ENCODE peak calls at places on chromosomes 1 and 21, in eight cellular contexts. K, A, D, Z, N, Y, S and V are unnamed samples.

GRCh38 chr1:167630568-167631385 is 745 bp downstream of the RCSD1 start:
- DNase-seq in K (no peak), A (no peak), D (no peak), Z (no peak), N (no peak), Y (no peak), S (no peak), V (no peak)

GRCh38 chr21:20004353-20004752 is 993.9 kb upstream of the NCAM2 start:
- DNase-seq in K (no peak), A (no peak), D (no peak), Z (peak), N (no peak), Y (no peak), S (peak), V (no peak)

GRCh38 chr1:181127898-181128453 is 39.5 kb downstream of the IER5 start:
- DNase-seq in K (peak), A (no peak), D (no peak), Z (no peak), N (no peak), Y (no peak), S (no peak), V (no peak)

GRCh38 chr1:8708259-8708658 is 109.2 kb downstream of the RERE start:
- DNase-seq in K (no peak), A (no peak), D (no peak), Z (no peak), N (no peak), Y (no peak), S (no peak), V (no peak)

GRCh38 chr1:49765034-49765433 is 258.7 kb downstream of the AGBL4 start:
- DNase-seq in K (no peak), A (no peak), D (no peak), Z (no peak), N (no peak), Y (no peak), S (peak), V (no peak)

GRCh38 chr1:75328691-75329090 is 194.5 kb downstream of the LHX8 start:
- DNase-seq in K (no peak), A (no peak), D (peak), Z (no peak), N (no peak), Y (no peak), S (peak), V (no peak)

GRCh38 chr1:163074716-163075284 is 5.6 kb downstream of the RGS4 start:
- DNase-seq in K (no peak), A (no peak), D (no peak), Z (no peak), N (no peak), Y (no peak), S (no peak), V (no peak)

GRCh38 chr1:206835186-206835585 is 30.2 kb upstream of the IL20 start:
- DNase-seq in K (no peak), A (no peak), D (no peak), Z (no peak), N (no peak), Y (no peak), S (no peak), V (no peak)

GRCh38 chr1:36178479-36179219 is 22.7 kb downstream of the MAP7D1 start:
- DNase-seq in K (no peak), A (no peak), D (peak), Z (no peak), N (no peak), Y (peak), S (peak), V (no peak)

GRCh38 chr1:169899519-169900217 is 6.0 kb upstream of the SCYL3 start:
- DNase-seq in K (no peak), A (no peak), D (no peak), Z (no peak), N (no peak), Y (no peak), S (peak), V (peak)

GRCh38 chr1:93967276-93967675 is 58.0 kb upstream of the GCLM start:
- DNase-seq in K (no peak), A (peak), D (no peak), Z (peak), N (peak), Y (no peak), S (no peak), V (no peak)

GRCh38 chr1:40039245-40039756 is 1.2 kb upstream of the CAP1 start:
- DNase-seq in K (peak), A (no peak), D (no peak), Z (peak), N (no peak), Y (no peak), S (peak), V (no peak)

GRCh38 chr1:12739613-12740012 is 6.4 kb upstream of the CFAP107 start:
- DNase-seq in K (no peak), A (no peak), D (no peak), Z (no peak), N (no peak), Y (no peak), S (no peak), V (no peak)

GRCh38 chr1:64240209-64240608 is 36.8 kb downstream of the UBE2U start:
- DNase-seq in K (peak), A (no peak), D (no peak), Z (no peak), N (peak), Y (peak), S (peak), V (no peak)

GRCh38 chr21:36966066-36966845 is at the start of gene HLCS:
- DNase-seq in K (peak), A (peak), D (peak), Z (peak), N (peak), Y (peak), S (peak), V (no peak)

GRCh38 chr1:237748192-237748591 is 142.5 kb downstream of the ZP4 start:
- DNase-seq in K (no peak), A (no peak), D (no peak), Z (no peak), N (no peak), Y (no peak), S (peak), V (no peak)

GRCh38 chr1:43277116-43277876 is 7.5 kb downstream of the TMEM125 start:
- DNase-seq in K (no peak), A (no peak), D (no peak), Z (no peak), N (no peak), Y (no peak), S (no peak), V (no peak)

GRCh38 chr1:79551321-79551720 is 544.8 kb upstream of the ADGRL4 start:
- DNase-seq in K (peak), A (peak), D (no peak), Z (no peak), N (peak), Y (no peak), S (no peak), V (no peak)

GRCh38 chr1:104132386-104132973 is 382.8 kb downstream of the AMY1C start:
- DNase-seq in K (peak), A (no peak), D (peak), Z (no peak), N (peak), Y (peak), S (peak), V (no peak)

GRCh38 chr1:116666747-116667576 is 571 bp downstream of the IGSF3 start:
- DNase-seq in K (no peak), A (no peak), D (peak), Z (no peak), N (no peak), Y (peak), S (peak), V (no peak)

GRCh38 chr1:200483491-200484143 is 73.8 kb upstream of the ZNF281 start:
- DNase-seq in K (peak), A (peak), D (peak), Z (peak), N (peak), Y (peak), S (peak), V (peak)

GRCh38 chr1:110765640-110766335 is 91.0 kb upstream of the KCNA3 start:
- DNase-seq in K (peak), A (peak), D (peak), Z (peak), N (peak), Y (peak), S (peak), V (peak)

GRCh38 chr1:178684111-178684510 is 40.9 kb upstream of the RALGPS2 start:
- DNase-seq in K (no peak), A (peak), D (no peak), Z (no peak), N (peak), Y (no peak), S (no peak), V (no peak)

GRCh38 chr21:45415943-45416611 is 11.1 kb downstream of the COL18A1 start:
- DNase-seq in K (no peak), A (no peak), D (no peak), Z (no peak), N (no peak), Y (peak), S (no peak), V (no peak)

GRCh38 chr1:214563881-214564280 is 12.5 kb upstream of the PTPN14 start:
- DNase-seq in K (peak), A (no peak), D (no peak), Z (no peak), N (no peak), Y (no peak), S (no peak), V (no peak)

GRCh38 chr1:214553142-214553710 is 1.8 kb upstream of the PTPN14 start:
- DNase-seq in K (no peak), A (no peak), D (no peak), Z (peak), N (no peak), Y (no peak), S (peak), V (no peak)

GRCh38 chr1:214559079-214559478 is 7.7 kb upstream of the PTPN14 start:
- DNase-seq in K (no peak), A (no peak), D (no peak), Z (no peak), N (no peak), Y (no peak), S (no peak), V (no peak)

GRCh38 chr1:214552174-214552608 is 789 bp upstream of the PTPN14 start:
- DNase-seq in K (peak), A (peak), D (peak), Z (peak), N (peak), Y (peak), S (peak), V (peak)

DNA sequence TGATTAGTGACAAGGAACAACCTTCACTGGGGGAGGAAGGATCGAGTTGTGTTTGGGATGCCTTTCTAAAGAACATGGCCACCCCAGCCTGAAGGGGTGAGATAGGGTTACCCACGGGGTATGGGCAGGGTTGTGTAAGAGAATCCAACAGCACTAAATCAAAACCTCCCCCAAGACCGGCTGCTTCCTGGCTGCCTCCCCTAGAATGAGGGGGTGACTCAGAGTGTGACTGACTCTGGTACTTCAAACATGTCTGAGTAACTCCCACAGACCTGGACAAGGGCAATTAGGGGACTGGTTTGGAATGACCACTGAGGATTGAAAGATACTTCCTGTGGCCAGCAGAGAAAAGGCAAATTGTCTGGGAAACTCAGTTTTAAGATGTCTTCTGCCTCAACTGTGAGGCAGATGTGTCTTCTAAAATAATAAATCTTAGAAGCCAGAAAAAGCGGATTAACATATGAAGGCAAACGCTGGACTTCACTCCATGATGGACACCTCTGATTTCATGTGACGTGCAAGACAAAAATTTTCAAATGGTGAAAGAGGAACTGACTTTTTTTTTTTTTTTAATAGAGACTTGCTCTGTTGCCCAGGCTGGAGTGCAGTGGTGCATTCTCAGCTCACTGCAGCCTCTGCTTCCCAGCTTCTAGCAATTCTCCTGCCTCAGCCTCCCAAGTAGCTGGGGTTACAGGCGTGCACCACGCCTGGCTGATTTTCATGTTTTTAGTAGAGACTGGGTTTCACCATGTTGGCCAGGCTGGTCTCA is 6.8 kb upstream of the PTPN14 start:
- DNase-seq in K (peak), A (peak), D (no peak), Z (peak), N (peak), Y (no peak), S (no peak), V (no peak)
- H3K4me2 ChIP-seq in K (peak), A (peak), D (no peak), Z (no peak), N (peak), Y (no peak), S (no peak), V (peak)

GRCh38 chr1:20620005-20620404 is 13.3 kb upstream of the PINK1 start:
- DNase-seq in K (no peak), A (no peak), D (no peak), Z (no peak), N (no peak), Y (no peak), S (no peak), V (no peak)

GRCh38 chr1:20616468-20617156 is 16.6 kb upstream of the PINK1 start:
- DNase-seq in K (peak), A (no peak), D (no peak), Z (no peak), N (peak), Y (no peak), S (no peak), V (no peak)

GRCh38 chr1:20618550-20618949 is 14.7 kb upstream of the PINK1 start:
- DNase-seq in K (no peak), A (no peak), D (no peak), Z (no peak), N (no peak), Y (peak), S (no peak), V (no peak)

GRCh38 chr1:20615946-20616345 is 17.3 kb upstream of the PINK1 start:
- DNase-seq in K (no peak), A (no peak), D (no peak), Z (no peak), N (no peak), Y (no peak), S (no peak), V (no peak)

GRCh38 chr1:20617157-20617487 is 16.1 kb upstream of the PINK1 start:
- DNase-seq in K (no peak), A (no peak), D (no peak), Z (no peak), N (no peak), Y (no peak), S (no peak), V (no peak)
- H3K4me2 ChIP-seq in K (no peak), A (no peak), D (no peak), Z (no peak), N (no peak), Y (no peak), S (no peak), V (no peak)

DNA sequence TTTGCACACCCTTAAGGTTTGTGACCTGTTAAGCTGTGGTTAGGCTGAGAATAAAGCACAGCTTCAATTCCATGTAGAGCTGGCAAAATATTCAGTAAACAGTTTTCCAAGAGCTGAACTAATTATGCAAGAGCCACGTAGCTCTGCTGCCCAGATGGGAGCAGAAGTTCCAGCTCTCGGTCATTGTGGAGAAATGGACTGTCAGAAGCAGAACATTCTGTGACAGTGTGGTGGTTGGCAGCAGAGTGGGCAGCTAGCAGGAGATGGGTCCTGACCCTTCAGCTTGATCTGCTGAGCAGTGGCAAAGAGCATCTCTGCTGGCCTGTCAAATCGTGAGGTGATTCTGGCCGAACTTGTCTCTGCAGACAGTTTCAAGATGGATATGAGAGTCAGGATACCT is 23.2 kb downstream of the RHOU start:
- DNase-seq in K (no peak), A (no peak), D (no peak), Z (no peak), N (no peak), Y (no peak), S (no peak), V (no peak)
- H3K4me2 ChIP-seq in K (no peak), A (no peak), D (no peak), Z (no peak), N (no peak), Y (no peak), S (no peak), V (no peak)

GRCh38 chr1:1136547-1137230 is 20.8 kb upstream of the C1orf159 start:
- DNase-seq in K (no peak), A (no peak), D (peak), Z (no peak), N (no peak), Y (peak), S (no peak), V (no peak)

GRCh38 chr1:1135339-1136111 is 19.6 kb upstream of the C1orf159 start:
- DNase-seq in K (no peak), A (no peak), D (peak), Z (no peak), N (peak), Y (no peak), S (peak), V (no peak)

GRCh38 chr1:1134300-1134961 is 18.5 kb upstream of the C1orf159 start:
- DNase-seq in K (no peak), A (no peak), D (no peak), Z (no peak), N (no peak), Y (no peak), S (no peak), V (no peak)

GRCh38 chr1:1140673-1141072 is 24.8 kb upstream of the C1orf159 start:
- DNase-seq in K (no peak), A (no peak), D (no peak), Z (no peak), N (no peak), Y (no peak), S (no peak), V (no peak)

DNA sequence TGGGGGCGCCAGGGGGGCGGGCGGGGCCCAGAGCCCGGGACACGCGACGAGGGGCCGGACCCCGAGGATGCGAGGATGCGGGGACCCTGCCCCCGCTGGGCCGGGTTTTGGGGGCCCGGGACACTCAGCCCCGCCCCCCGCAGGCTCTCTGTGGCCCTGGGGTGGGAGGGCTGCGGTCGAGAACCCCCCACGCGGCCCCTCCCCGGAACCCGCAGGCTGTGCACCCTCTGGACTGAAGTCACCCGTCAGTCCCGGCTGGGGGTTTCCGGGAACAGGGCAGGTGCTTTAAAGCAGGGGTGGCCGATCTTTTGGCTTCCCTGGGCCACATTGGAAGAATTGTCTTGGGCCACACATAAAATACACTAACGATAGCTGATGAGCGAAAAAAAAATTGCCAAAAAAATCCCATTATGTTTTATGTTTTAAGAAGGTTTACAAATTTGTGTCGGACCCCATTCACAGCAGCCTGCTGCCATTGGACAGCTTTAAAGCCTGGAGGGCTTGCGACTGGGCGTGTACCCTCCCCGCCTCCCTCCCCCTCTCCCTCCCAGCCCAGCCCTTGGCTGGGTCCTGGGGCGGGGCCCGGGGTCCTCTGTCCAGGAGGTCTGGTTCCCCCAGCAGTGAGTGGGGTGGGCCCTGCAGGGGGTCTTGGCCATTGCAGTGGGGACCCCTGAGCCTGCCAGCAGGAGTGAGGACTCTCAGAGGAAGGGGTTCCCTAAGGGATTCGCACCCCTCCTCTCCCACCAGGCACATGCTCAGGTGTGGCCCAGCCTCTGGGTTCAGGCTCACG is 21.6 kb upstream of the C1orf159 start:
- DNase-seq in K (no peak), A (no peak), D (no peak), Z (no peak), N (no peak), Y (no peak), S (no peak), V (no peak)
- H3K4me2 ChIP-seq in K (no peak), A (no peak), D (peak), Z (no peak), N (no peak), Y (peak), S (no peak), V (peak)

GRCh38 chr1:186193224-186193623 is 181.8 kb downstream of the TPR start:
- DNase-seq in K (no peak), A (no peak), D (no peak), Z (no peak), N (no peak), Y (no peak), S (no peak), V (no peak)
- H3K4me2 ChIP-seq in K (no peak), A (no peak), D (no peak), Z (no peak), N (no peak), Y (no peak), S (no peak), V (no peak)

DNA sequence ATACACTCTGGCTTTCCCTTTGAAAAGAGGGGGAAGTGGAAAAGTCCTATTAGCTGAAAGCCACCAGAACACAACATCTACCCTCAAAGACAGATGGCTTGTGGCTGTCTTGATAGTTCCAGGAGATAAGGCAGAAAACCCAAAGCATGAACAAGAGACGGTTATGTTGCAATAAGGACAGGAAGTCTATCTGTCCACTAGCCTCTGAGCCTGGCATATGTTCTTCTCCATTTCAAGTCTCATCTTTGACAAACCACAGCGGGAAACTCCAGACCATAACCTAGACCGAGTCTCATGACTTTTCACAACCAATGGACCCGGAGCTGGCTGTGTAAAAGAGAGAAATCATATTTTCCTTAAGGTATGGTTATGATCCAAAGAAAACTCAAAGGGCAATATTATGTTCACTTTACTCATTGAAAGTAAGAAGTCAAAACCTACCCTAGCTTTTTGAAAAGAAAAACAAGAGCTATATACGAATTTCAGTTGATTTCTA is 33.8 kb downstream of the DUSP10 start:
- DNase-seq in K (no peak), A (peak), D (no peak), Z (no peak), N (peak), Y (no peak), S (no peak), V (no peak)
- H3K4me2 ChIP-seq in K (no peak), A (no peak), D (peak), Z (no peak), N (no peak), Y (no peak), S (no peak), V (no peak)

GRCh38 chr1:25031601-25031965 is 101.5 kb upstream of the RUNX3 start:
- DNase-seq in K (no peak), A (no peak), D (no peak), Z (no peak), N (no peak), Y (no peak), S (no peak), V (no peak)

GRCh38 chr1:25033030-25033827 is 103.2 kb upstream of the RUNX3 start:
- DNase-seq in K (no peak), A (no peak), D (no peak), Z (no peak), N (no peak), Y (no peak), S (no peak), V (no peak)

GRCh38 chr1:25028910-25029599 is 99.0 kb upstream of the RUNX3 start:
- DNase-seq in K (no peak), A (no peak), D (no peak), Z (no peak), N (no peak), Y (no peak), S (no peak), V (no peak)

GRCh38 chr1:25031966-25032667 is 102.0 kb upstream of the RUNX3 start:
- DNase-seq in K (peak), A (peak), D (no peak), Z (no peak), N (peak), Y (no peak), S (no peak), V (no peak)

GRCh38 chr1:25030674-25031589 is 100.9 kb upstream of the RUNX3 start:
- DNase-seq in K (peak), A (peak), D (no peak), Z (no peak), N (peak), Y (no peak), S (no peak), V (no peak)
- H3K4me2 ChIP-seq in K (no peak), A (peak), D (no peak), Z (no peak), N (no peak), Y (no peak), S (no peak), V (peak)